ENCODE peak calls at places on chromosomes 3 and 15, in ten cellular contexts. R is cardiac fibroblast, N is ureter, J is mucosa of descending colon, F is LoVo, Z is A172, L is chondrocyte, P is NCI-H748 treated with DMSO at 0.1 percent for 48 hours, I is glomerular endothelial cell, W is ovary. M is an unnamed sample.

GRCh38 chr3:99969133-99969532 is 145.2 kb downstream of the FILIP1L start:
- DNase-seq in L (no peak), F (no peak), W (no peak), R (no peak), P (no peak), I (no peak), N (no peak), J (no peak), Z (no peak), M (no peak)

GRCh38 chr15:45425135-45425534 is 46.8 kb upstream of the GATM start:
- DNase-seq in F (no peak), P (no peak), J (no peak), R (no peak), W (no peak), I (no peak), N (no peak), Z (peak; percentile 52), L (no peak), M (no peak)

GRCh38 chr3:196082471-196082971 is 631 bp upstream of the TFRC start:
- DNase-seq in J (no peak), N (no peak), P (no peak), W (no peak), R (no peak), I (no peak), L (no peak), F (no peak), Z (peak; percentile 4), M (no peak)

GRCh38 chr15:55587321-55588069 is 650 bp downstream of the PYGO1 start:
- DNase-seq in R (peak; percentile 51), I (no peak), Z (peak; percentile 12), F (no peak), L (no peak), W (no peak), J (no peak), N (no peak), P (no peak), M (no peak)

GRCh38 chr15:99104788-99105515 is at the start of gene SYNM:
- DNase-seq in Z (peak; percentile 46), F (peak; percentile 67), I (no peak), N (peak; percentile 78), P (peak; percentile 39), L (peak; percentile 94), J (peak; percentile 70), W (peak; percentile 82), R (peak; percentile 76), M (no peak)

GRCh38 chr3:82157952-82158351 is 396.5 kb upstream of the GBE1 start:
- DNase-seq in N (no peak), I (peak; percentile 51), W (no peak), L (no peak), Z (peak; percentile 59), F (no peak), P (no peak), J (no peak), R (peak; percentile 29), M (no peak)

GRCh38 chr3:52527039-52527731 is 6.5 kb downstream of the NT5DC2 start:
- DNase-seq in P (no peak), W (peak; percentile 38), L (peak; percentile 86), J (peak; percentile 40), R (no peak), F (no peak), Z (no peak), I (no peak), N (no peak), M (no peak)

GRCh38 chr15:60119101-60119500 is 115.0 kb downstream of the FOXB1 start:
- DNase-seq in Z (no peak), I (no peak), N (no peak), W (no peak), F (no peak), R (no peak), J (no peak), P (no peak), L (no peak), M (no peak)

GRCh38 chr3:98568402-98568801 is 25.0 kb downstream of the CPOX start:
- DNase-seq in F (no peak), R (no peak), N (no peak), J (no peak), P (no peak), Z (no peak), W (no peak), L (no peak), I (no peak), M (no peak)

GRCh38 chr3:8603115-8603710 is 41.4 kb downstream of the SSUH2 start:
- DNase-seq in R (peak; percentile 60), J (no peak), W (no peak), N (no peak), I (no peak), L (no peak), Z (no peak), P (no peak), F (no peak), M (no peak)

GRCh38 chr3:191387441-191388077 is 57.2 kb upstream of the UTS2B start:
- DNase-seq in F (no peak), J (no peak), I (no peak), P (no peak), Z (no peak), R (no peak), N (no peak), L (no peak), W (no peak), M (no peak)

GRCh38 chr3:172155880-172156279 is 116.5 kb downstream of the FNDC3B start:
- DNase-seq in P (no peak), J (no peak), F (no peak), L (no peak), R (no peak), Z (no peak), I (no peak), N (no peak), W (no peak), M (no peak)

GRCh38 chr3:64321747-64322146 is 96.5 kb upstream of the PRICKLE2 start:
- DNase-seq in P (no peak), N (no peak), W (no peak), Z (peak; percentile 83), F (no peak), I (no peak), J (no peak), L (no peak), R (peak; percentile 73), M (no peak)

GRCh38 chr15:37135225-37135624 is 34.9 kb upstream of the MEIS2 start:
- DNase-seq in J (no peak), W (no peak), L (no peak), P (no peak), I (no peak), Z (no peak), R (no peak), N (no peak), F (no peak), M (no peak)

GRCh38 chr15:39391230-39391629 is 189.6 kb upstream of the THBS1 start:
- DNase-seq in I (no peak), P (no peak), W (no peak), F (peak; percentile 61), Z (peak; percentile 19), J (no peak), N (no peak), L (no peak), R (peak; percentile 78), M (no peak)

GRCh38 chr3:171353423-171353822 is 106.8 kb downstream of the TNIK start:
- DNase-seq in J (no peak), F (no peak), N (no peak), L (no peak), W (no peak), R (no peak), Z (peak; percentile 41), I (no peak), P (no peak), M (no peak)

GRCh38 chr15:39961051-39961450 is 27.1 kb downstream of the EIF2AK4 start:
- DNase-seq in J (no peak), R (no peak), F (no peak), I (no peak), L (no peak), W (no peak), N (no peak), Z (no peak), P (no peak), M (no peak)

GRCh38 chr15:33242669-33243191 is 48.2 kb upstream of the FMN1 start:
- DNase-seq in L (no peak), I (no peak), N (no peak), P (no peak), F (no peak), Z (peak; percentile 27), W (no peak), J (no peak), R (no peak), M (no peak)

GRCh38 chr15:62824111-62824737 is 218.3 kb upstream of the TPM1 start:
- DNase-seq in I (no peak), R (peak; percentile 52), J (no peak), F (no peak), N (no peak), P (no peak), Z (peak; percentile 25), L (no peak), W (no peak), M (no peak)

M was measured in activated CD4-positive, alpha-beta T cell treated with anti-CD3 and anti-CD28 coated beads, Interleukin-2, amount 50 U/mL, for 4 hours.